ENCODE peak calls at places on chromosomes 2 and 18, in seven cellular contexts. G, I, T, S, E, F and P are unnamed samples.
A peak's percentile ranks its signal among the peaks of the same experiment; 100 is the strongest.

GRCh38 chr2:47174731-47175361 is 19.7 kb upstream of the STPG4 start:
- DNase-seq in T (peak; percentile 60), I (no peak), S (peak; percentile 52), E (peak; percentile 46), G (no peak), F (peak; percentile 42), P (no peak)

GRCh38 chr2:20400306-20400705 is 46.6 kb upstream of the RHOB start:
- DNase-seq in S (no peak), F (no peak), E (no peak), I (no peak), G (no peak), T (no peak), P (no peak)

GRCh38 chr2:170500104-170500503 is 215.0 kb upstream of the SP5 start:
- DNase-seq in G (no peak), T (no peak), F (no peak), I (no peak), E (no peak), S (no peak), P (no peak)

GRCh38 chr18:3016584-3017292 is 3.8 kb upstream of the LPIN2 start:
- DNase-seq in I (no peak), F (no peak), G (no peak), T (no peak), S (no peak), E (no peak), P (no peak)

GRCh38 chr2:38074775-38075435 is 1.0 kb downstream of the CYP1B1 start:
- DNase-seq in E (peak; percentile 47), T (no peak), S (no peak), I (peak; percentile 42), G (no peak), F (peak; percentile 43), P (peak; percentile 43)

GRCh38 chr2:230868947-230869690 is 4.4 kb downstream of the ITM2C start:
- DNase-seq in S (no peak), F (no peak), I (no peak), T (no peak), E (no peak), G (no peak), P (no peak)

GRCh38 chr2:44553456-44553855 is 191.7 kb downstream of the CAMKMT start:
- DNase-seq in G (no peak), F (no peak), S (no peak), T (peak; percentile 85), I (no peak), E (peak; percentile 22), P (no peak)

GRCh38 chr18:7207366-7207765 is 23.5 kb upstream of the LRRC30 start:
- DNase-seq in F (no peak), E (no peak), S (no peak), G (no peak), T (no peak), I (no peak), P (no peak)

GRCh38 chr18:38933322-38933721 is 1367.7 kb upstream of the CELF4 start:
- DNase-seq in G (no peak), T (no peak), E (no peak), F (no peak), S (no peak), I (no peak), P (no peak)

GRCh38 chr18:54205951-54206350 is 18.5 kb downstream of the MBD2 start:
- DNase-seq in T (no peak), G (no peak), F (no peak), E (peak; percentile 14), S (no peak), I (no peak), P (no peak)

GRCh38 chr18:53764086-53764485 is 460.4 kb downstream of the MBD2 start:
- DNase-seq in E (no peak), S (no peak), I (no peak), T (no peak), F (no peak), G (no peak), P (no peak)

GRCh38 chr2:203453858-203454451 is 81.1 kb downstream of the RAPH1 start:
- DNase-seq in E (peak; percentile 77), I (no peak), S (peak; percentile 45), F (peak; percentile 51), T (peak; percentile 62), G (peak; percentile 24), P (no peak)

GRCh38 chr2:216109962-216110614 is 940 bp downstream of the XRCC5 start:
- DNase-seq in S (peak; percentile 16), E (peak; percentile 79), I (no peak), F (peak; percentile 59), G (no peak), T (peak; percentile 53), P (no peak)

GRCh38 chr18:7388752-7389151 is 157.9 kb downstream of the LRRC30 start:
- DNase-seq in E (no peak), G (no peak), T (no peak), I (no peak), S (no peak), F (no peak), P (no peak)